ENCODE peak calls at places on chromosomes 2 and 18, in six cellular contexts. T is GM12891, R is K562, Q is H1, A is GM12878, F is HepG2. N is an unnamed sample.

GRCh38 chr2:132416080-132416911 is at the start of gene GPR39:
- DNase-seq in T (no peak), R (peak), Q (peak), A (no peak), F (peak), N (no peak)

GRCh38 chr2:22253171-22253570 is 1129.4 kb downstream of the TDRD15 start:
- DNase-seq in T (no peak), R (no peak), Q (no peak), A (no peak), F (no peak), N (no peak)

GRCh38 chr2:15041429-15041837 is 408.9 kb downstream of the LRATD1 start:
- DNase-seq in T (no peak), R (no peak), Q (no peak), A (no peak), F (no peak), N (no peak)

GRCh38 chr2:233627331-233628025 is 8.8 kb upstream of the UGT1A10 start:
- DNase-seq in T (no peak), R (no peak), Q (no peak), A (no peak), F (no peak), N (no peak)

GRCh38 chr18:10526211-10526949 is 553 bp downstream of the NAPG start:
- DNase-seq in T (peak), R (peak), Q (peak), A (no peak), F (peak), N (peak)

GRCh38 chr2:217835931-217836881 is 166.6 kb downstream of the TNS1 start:
- DNase-seq in T (no peak), R (no peak), Q (no peak), A (no peak), F (no peak), N (no peak)

GRCh38 chr18:70491734-70492348 is 203.0 kb downstream of the SOCS6 start:
- DNase-seq in T (peak), R (peak), Q (peak), A (no peak), F (peak), N (no peak)

GRCh38 chr2:105121417-105121816 is 83.5 kb downstream of the MRPS9 start:
- DNase-seq in T (no peak), R (no peak), Q (no peak), A (no peak), F (no peak), N (no peak)

GRCh38 chr2:181393472-181393871 is 63.7 kb upstream of the ITGA4 start:
- DNase-seq in T (no peak), R (no peak), Q (no peak), A (no peak), F (peak), N (peak)

GRCh38 chr18:12645751-12646203 is 12.1 kb downstream of the SPIRE1 start:
- DNase-seq in T (no peak), R (no peak), Q (no peak), A (no peak), F (peak), N (no peak)

GRCh38 chr2:35365859-35366258 is 989.7 kb upstream of the CRIM1 start:
- DNase-seq in T (no peak), R (no peak), Q (no peak), A (no peak), F (no peak), N (no peak)

GRCh38 chr18:14916851-14917250 is 168.9 kb downstream of the ANKRD30B start:
- DNase-seq in T (no peak), R (no peak), Q (no peak), A (no peak), F (no peak), N (no peak)

GRCh38 chr2:8086796-8087479 is 594.9 kb upstream of the ID2 start:
- DNase-seq in T (no peak), R (no peak), Q (no peak), A (no peak), F (no peak), N (no peak)

GRCh38 chr2:119156105-119156890 is 2.3 kb downstream of the C1QL2 start:
- DNase-seq in T (no peak), R (no peak), Q (peak), A (no peak), F (no peak), N (no peak)

GRCh38 chr18:33706391-33706790 is 128.4 kb downstream of the ASXL3 start:
- DNase-seq in T (no peak), R (no peak), Q (no peak), A (no peak), F (no peak), N (no peak)

GRCh38 chr2:128503358-128504241 is 184.9 kb upstream of the HS6ST1 start:
- DNase-seq in T (no peak), R (no peak), Q (peak), A (no peak), F (no peak), N (no peak)

GRCh38 chr2:100606740-100607343 is 44.0 kb downstream of the PDCL3 start:
- DNase-seq in T (peak), R (peak), Q (peak), A (no peak), F (peak), N (no peak)

GRCh38 chr2:99775585-99775984 is 285.8 kb upstream of the REV1 start:
- DNase-seq in T (no peak), R (no peak), Q (no peak), A (no peak), F (no peak), N (no peak)

GRCh38 chr2:109166811-109167210 is 37.8 kb downstream of the SH3RF3 start:
- DNase-seq in T (no peak), R (no peak), Q (no peak), A (no peak), F (no peak), N (no peak)

GRCh38 chr2:137056704-137057103 is 291.4 kb downstream of the THSD7B start:
- DNase-seq in T (no peak), R (no peak), Q (no peak), A (no peak), F (no peak), N (no peak)

GRCh38 chr2:108101481-108101880 is 115.2 kb downstream of the SLC5A7 start:
- DNase-seq in T (no peak), R (no peak), Q (no peak), A (no peak), F (no peak), N (no peak)

GRCh38 chr2:33477473-33478468 is 1.3 kb downstream of the RASGRP3 start:
- DNase-seq in T (no peak), R (peak), Q (no peak), A (no peak), F (no peak), N (no peak)

GRCh38 chr2:174641168-174641567 is 43.6 kb upstream of the WIPF1 start:
- DNase-seq in T (no peak), R (no peak), Q (no peak), A (no peak), F (no peak), N (no peak)

GRCh38 chr2:189379287-189379630 is 62.0 kb upstream of the WDR75 start:
- DNase-seq in T (no peak), R (no peak), Q (no peak), A (no peak), F (no peak), N (no peak)

GRCh38 chr2:172516299-172516698 is 39.6 kb upstream of the PDK1 start:
- DNase-seq in T (no peak), R (no peak), Q (no peak), A (no peak), F (no peak), N (no peak)

GRCh38 chr2:197240018-197240712 is 70.4 kb downstream of the ANKRD44 start:
- DNase-seq in T (no peak), R (no peak), Q (no peak), A (no peak), F (no peak), N (no peak)

GRCh38 chr2:227221120-227221519 is 56.7 kb downstream of the COL4A3 start:
- DNase-seq in T (no peak), R (no peak), Q (no peak), A (no peak), F (no peak), N (no peak)

DNA sequence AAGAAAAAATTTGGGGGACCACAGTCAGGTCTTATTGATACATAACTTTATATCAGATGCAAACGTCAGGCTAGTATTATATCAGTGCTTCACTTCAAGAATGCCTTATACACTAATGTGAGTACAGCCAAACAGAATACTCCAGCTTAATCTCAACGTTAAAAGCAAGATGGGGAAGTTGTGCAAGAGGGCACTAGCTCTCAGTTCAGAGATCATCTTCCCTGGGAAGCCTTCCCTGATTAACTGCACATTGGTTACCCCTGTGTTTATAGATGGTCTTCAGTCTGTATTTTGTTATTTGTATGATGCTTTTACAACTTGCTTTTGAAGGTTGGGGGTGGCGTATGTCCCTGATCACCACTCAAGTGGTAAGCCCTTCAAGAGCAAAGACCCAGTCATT is 11.4 kb downstream of the EPAS1 start:
- DNase-seq in T (no peak), R (no peak), Q (no peak), A (no peak), F (peak), N (no peak)
- TF ChIP-seq TAF1 in T (no peak), R (no peak), Q (no peak), A (no peak), F (no peak), N (no peak)

GRCh38 chr2:98487101-98487805 is 42.6 kb downstream of the INPP4A start:
- DNase-seq in T (no peak), R (no peak), Q (no peak), A (no peak), F (no peak), N (no peak)
- TF ChIP-seq POLR2AphosphoS5 in T (no peak), R (no peak), Q (no peak), A (no peak), F (no peak), N (no peak)

GRCh38 chr18:24426398-24427294 is at the start of gene IMPACT:
- DNase-seq in T (peak), R (peak), Q (peak), A (no peak), F (peak), N (peak)
- TF ChIP-seq POLR2A in T (no peak), R (peak), Q (peak), A (peak), F (peak), N (no peak)

GRCh38 chr2:27216416-27217137 is 592 bp upstream of the CAD start:
- DNase-seq in T (no peak), R (no peak), Q (no peak), A (no peak), F (no peak), N (no peak)
- TF ChIP-seq TAF1 in T (no peak), R (no peak), Q (no peak), A (no peak), F (no peak), N (no peak)

GRCh38 chr2:208183937-208184336 is 5.9 kb downstream of the C2orf80 start:
- DNase-seq in T (no peak), R (no peak), Q (no peak), A (no peak), F (no peak), N (no peak)
- TF ChIP-seq POLR2AphosphoS5 in T (no peak), R (no peak), Q (no peak), A (no peak), F (no peak), N (no peak)

GRCh38 chr2:102063948-102064678 is 72.4 kb downstream of the IL1R2 start:
- DNase-seq in T (no peak), R (peak), Q (no peak), A (no peak), F (peak), N (no peak)
- TF ChIP-seq POLR2A in T (no peak), R (peak), Q (no peak), A (no peak), F (no peak), N (no peak)

N was measured in GM12892.